ENCODE peak calls at places on chromosome 9, in eight cellular contexts. M is neural progenitor cell; I is fibroblast of lung; C is spleen; T is H1; E is CD4-positive, alpha-beta T cell; L is uterus; R is fibroblast of pulmonary artery. X is an unnamed sample.

GRCh38 chr9:33381231-33381791 is 21.1 kb downstream of the AQP7 start:
- DNase-seq in M (peak; percentile 84), I (no peak), C (no peak), T (peak; percentile 70), E (no peak), L (no peak), R (no peak), X (no peak)

GRCh38 chr9:746661-747434 is 94.6 kb upstream of the DMRT1 start:
- DNase-seq in M (no peak), I (no peak), C (no peak), T (no peak), E (no peak), L (no peak), R (no peak), X (no peak)

GRCh38 chr9:109652971-109653370 is 127.0 kb upstream of the PALM2AKAP2 start:
- DNase-seq in M (peak; percentile 22), I (peak; percentile 43), C (no peak), T (no peak), E (no peak), L (no peak), R (peak; percentile 45), X (no peak)

GRCh38 chr9:128122809-128123175 is 4.7 kb downstream of the PTGES2 start:
- DNase-seq in M (no peak), I (no peak), C (peak; percentile 72), T (no peak), E (no peak), L (no peak), R (no peak), X (no peak)

GRCh38 chr9:6827370-6827949 is 69.7 kb downstream of the KDM4C start:
- DNase-seq in M (peak; percentile 73), I (peak; percentile 58), C (no peak), T (no peak), E (no peak), L (no peak), R (peak; percentile 69), X (peak; percentile 30)

GRCh38 chr9:78035369-78035993 is 3.9 kb upstream of the GNAQ start:
- DNase-seq in M (peak; percentile 80), I (peak; percentile 88), C (no peak), T (no peak), E (peak; percentile 44), L (peak; percentile 77), R (peak; percentile 92), X (no peak)

GRCh38 chr9:91945277-91946074 is 4.6 kb downstream of the ROR2 start:
- DNase-seq in M (peak; percentile 58), I (peak; percentile 95), C (no peak), T (no peak), E (no peak), L (peak; percentile 87), R (peak; percentile 78), X (no peak)

GRCh38 chr9:112112519-112112918 is 62.6 kb downstream of the SUSD1 start:
- DNase-seq in M (no peak), I (peak; percentile 65), C (no peak), T (no peak), E (no peak), L (no peak), R (peak; percentile 81), X (no peak)

GRCh38 chr9:137484551-137485315 is 25.6 kb upstream of the NSMF start:
- DNase-seq in M (no peak), I (no peak), C (peak; percentile 63), T (no peak), E (no peak), L (no peak), R (no peak), X (no peak)

GRCh38 chr9:37836386-37836785 is 35.8 kb downstream of the DCAF10 start:
- DNase-seq in M (peak; percentile 2), I (no peak), C (no peak), T (no peak), E (no peak), L (no peak), R (no peak), X (no peak)

GRCh38 chr9:91037511-91038482 is 236.2 kb downstream of the SYK start:
- DNase-seq in M (no peak), I (peak; percentile 96), C (no peak), T (no peak), E (no peak), L (peak; percentile 90), R (peak; percentile 86), X (no peak)

GRCh38 chr9:17291766-17292165 is 156.9 kb downstream of the CNTLN start:
- DNase-seq in M (no peak), I (no peak), C (no peak), T (no peak), E (no peak), L (no peak), R (peak; percentile 19), X (no peak)

GRCh38 chr9:13689925-13690324 is 410.4 kb upstream of the MPDZ start:
- DNase-seq in M (no peak), I (no peak), C (no peak), T (no peak), E (no peak), L (no peak), R (no peak), X (no peak)

GRCh38 chr9:93020785-93021670 is 37.5 kb upstream of the SUSD3 start:
- DNase-seq in M (no peak), I (no peak), C (no peak), T (no peak), E (no peak), L (no peak), R (no peak), X (no peak)

GRCh38 chr9:136085815-136086212 is 9.3 kb downstream of the NACC2 start:
- DNase-seq in M (no peak), I (no peak), C (peak; percentile 83), T (no peak), E (no peak), L (no peak), R (no peak), X (peak; percentile 8)

GRCh38 chr9:23577611-23578010 is 248.4 kb downstream of the ELAVL2 start:
- DNase-seq in M (no peak), I (no peak), C (no peak), T (no peak), E (no peak), L (no peak), R (no peak), X (no peak)

GRCh38 chr9:122206118-122207046 is 22.4 kb downstream of the LHX6 start:
- DNase-seq in M (no peak), I (peak; percentile 28), C (peak; percentile 54), T (no peak), E (no peak), L (no peak), R (peak; percentile 57), X (no peak)

DNA sequence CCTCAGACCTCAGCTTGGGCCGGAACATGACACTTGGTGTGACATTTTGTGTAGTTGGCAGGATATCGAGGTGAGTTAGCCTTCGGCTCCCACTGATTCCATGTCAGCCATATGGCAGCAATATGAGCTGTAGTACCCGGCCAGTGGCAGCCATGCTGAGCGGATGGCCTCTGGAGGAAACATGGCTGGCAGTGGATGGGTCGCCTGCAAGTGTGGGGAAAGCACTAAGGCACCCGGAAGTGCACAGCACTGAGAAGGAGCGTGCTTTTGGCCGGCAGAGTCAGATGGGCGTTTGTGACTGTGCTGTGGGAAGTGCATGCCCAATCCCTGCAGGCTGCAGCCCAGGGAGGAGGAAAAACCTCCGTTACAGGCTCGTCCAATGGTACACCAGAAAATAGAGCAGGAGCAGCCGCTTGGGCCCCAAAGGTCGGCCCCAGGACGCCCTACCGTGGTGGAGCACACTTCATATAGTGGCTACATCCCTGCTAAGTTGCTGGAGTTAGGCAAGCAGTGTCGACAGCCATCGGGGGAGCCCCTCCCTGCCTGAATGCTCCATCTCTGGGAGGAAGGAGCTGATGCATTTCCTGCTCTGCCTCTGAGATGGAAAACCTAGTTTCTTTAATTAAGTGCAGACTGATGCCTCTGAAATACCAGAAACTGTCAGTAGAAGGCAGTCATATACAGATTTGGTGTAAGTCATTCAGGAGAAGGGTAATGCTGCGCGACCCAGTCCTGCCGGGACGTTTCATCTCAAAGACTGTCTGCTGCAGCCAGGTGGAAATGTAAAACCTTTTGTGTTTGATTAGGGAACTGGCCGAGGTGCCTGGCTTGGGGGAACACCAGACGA is 2185.8 kb upstream of the ACO1 start:
- DNase-seq in M (no peak), I (no peak), C (no peak), T (no peak), E (no peak), L (no peak), R (no peak), X (no peak)
- TF ChIP-seq CTCF in M (no peak), I (no peak), C (no peak), T (no peak), E (no peak), L (no peak), R (no peak), X (no peak)

GRCh38 chr9:81113408-81114124 is 575.8 kb downstream of the TLE1 start:
- DNase-seq in M (no peak), I (no peak), C (no peak), T (no peak), E (no peak), L (no peak), R (no peak), X (no peak)

GRCh38 chr9:81122749-81123148 is 566.6 kb downstream of the TLE1 start:
- DNase-seq in M (no peak), I (no peak), C (no peak), T (no peak), E (no peak), L (no peak), R (no peak), X (no peak)

GRCh38 chr9:81112638-81113037 is 576.7 kb downstream of the TLE1 start:
- DNase-seq in M (peak; percentile 58), I (no peak), C (no peak), T (no peak), E (no peak), L (no peak), R (no peak), X (no peak)

GRCh38 chr9:81116340-81117207 is 572.8 kb downstream of the TLE1 start:
- DNase-seq in M (no peak), I (peak; percentile 12), C (no peak), T (no peak), E (no peak), L (peak; percentile 27), R (no peak), X (no peak)

DNA sequence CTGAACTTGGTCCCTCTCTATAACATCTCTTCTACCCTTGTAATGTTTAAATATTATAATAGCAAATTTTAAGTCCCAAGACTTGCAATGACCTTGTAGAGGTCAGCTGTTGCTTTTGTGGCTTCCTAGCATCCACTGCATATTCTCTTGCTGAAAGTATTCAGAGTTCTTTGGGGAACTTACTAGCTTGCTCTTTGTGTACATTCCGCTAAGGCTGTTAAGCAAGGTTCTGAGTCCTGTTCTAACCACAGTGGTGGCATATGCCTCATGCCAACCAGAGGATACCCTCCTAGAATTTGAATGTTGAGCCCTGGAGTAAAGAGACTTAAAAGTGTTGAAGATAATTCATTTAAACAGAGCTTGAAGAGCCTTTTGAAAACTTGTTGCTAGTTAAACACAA is 570.9 kb downstream of the TLE1 start:
- DNase-seq in M (no peak), I (peak; percentile 12), C (no peak), T (no peak), E (no peak), L (no peak), R (no peak), X (no peak)
- TF ChIP-seq CTCF in M (no peak), I (no peak), C (no peak), T (no peak), E (no peak), L (no peak), R (no peak), X (no peak)

GRCh38 chr9:71783120-71783523 is 14.8 kb upstream of the CEMIP2 start:
- DNase-seq in M (no peak), I (no peak), C (peak; percentile 93), T (no peak), E (peak; percentile 81), L (peak; percentile 18), R (no peak), X (no peak)
- TF ChIP-seq CTCF in M (no peak), I (no peak), C (no peak), T (no peak), E (peak; percentile 65), L (no peak), R (no peak), X (no peak)

GRCh38 chr9:116039893-116040292 is 113.7 kb upstream of the PAPPA start:
- DNase-seq in M (no peak), I (no peak), C (no peak), T (no peak), E (no peak), L (no peak), R (no peak), X (no peak)
- TF ChIP-seq CTCF in M (no peak), I (no peak), C (no peak), T (no peak), E (no peak), L (no peak), R (no peak), X (no peak)

X was measured in D721Med.